ENCODE peak calls at places on chromosome 6, in four cellular contexts. B is HepG2, Z is fibroblast of lung, M is GM23338. P is an unnamed sample.

GRCh38 chr6:167667204-167668018 is 159.3 kb upstream of the AFDN start:
- DNase-seq in B (no peak), Z (no peak), M (no peak), P (no peak)

GRCh38 chr6:28643017-28643740 is 117.5 kb downstream of the GPX5 start:
- DNase-seq in B (peak), Z (peak), M (peak), P (peak)

GRCh38 chr6:168116975-168117899 is 38.2 kb upstream of the FRMD1 start:
- DNase-seq in B (peak), Z (no peak), M (no peak), P (no peak)

GRCh38 chr6:47650553-47651432 is 47.6 kb upstream of the ADGRF4 start:
- DNase-seq in B (no peak), Z (peak), M (no peak), P (no peak)

GRCh38 chr6:119467478-119468081 is 118.0 kb upstream of the MAN1A1 start:
- DNase-seq in B (no peak), Z (peak), M (no peak), P (no peak)

GRCh38 chr6:135568366-135568765 is 70.8 kb upstream of the AHI1 start:
- DNase-seq in B (no peak), Z (peak), M (no peak), P (no peak)

GRCh38 chr6:75205776-75206334 is at the start of gene COL12A1:
- DNase-seq in B (no peak), Z (peak), M (peak), P (peak)

GRCh38 chr6:29510202-29510601 is 22.4 kb upstream of the MAS1L start:
- DNase-seq in B (peak), Z (no peak), M (peak), P (no peak)

GRCh38 chr6:38131527-38131965 is 312.0 kb downstream of the ZFAND3 start:
- DNase-seq in B (no peak), Z (peak), M (no peak), P (no peak)

GRCh38 chr6:133241088-133241900 is at the start of gene EYA4:
- DNase-seq in B (no peak), Z (peak), M (peak), P (peak)

GRCh38 chr6:122071950-122072647 is 327.4 kb upstream of the HSF2 start:
- DNase-seq in B (no peak), Z (peak), M (no peak), P (no peak)

GRCh38 chr6:73695619-73696421 is at the start of gene CD109:
- DNase-seq in B (peak), Z (peak), M (peak), P (peak)

GRCh38 chr6:55293116-55293515 is 34.2 kb upstream of the GFRAL start:
- DNase-seq in B (peak), Z (no peak), M (peak), P (no peak)

GRCh38 chr6:24381476-24382219 is 21.1 kb upstream of the MRS2 start:
- DNase-seq in B (no peak), Z (no peak), M (no peak), P (no peak)

GRCh38 chr6:127148511-127148910 is 30.0 kb downstream of the RSPO3 start:
- DNase-seq in B (no peak), Z (peak), M (no peak), P (no peak)

GRCh38 chr6:5763871-5764270 is 242.9 kb downstream of the NRN1 start:
- DNase-seq in B (no peak), Z (peak), M (no peak), P (no peak)

GRCh38 chr6:167705211-167705750 is 121.4 kb upstream of the AFDN start:
- DNase-seq in B (no peak), Z (no peak), M (no peak), P (no peak)

GRCh38 chr6:27601668-27602254 is 128.9 kb upstream of the ZNF184 start:
- DNase-seq in B (no peak), Z (no peak), M (peak), P (no peak)

GRCh38 chr6:110524305-110524704 is 47.9 kb upstream of the SLC22A16 start:
- DNase-seq in B (no peak), Z (no peak), M (no peak), P (no peak)

GRCh38 chr6:6712258-6712978 is 123.9 kb downstream of the LY86 start:
- DNase-seq in B (peak), Z (peak), M (no peak), P (peak)

GRCh38 chr6:114096553-114097172 is 125.7 kb upstream of the HDAC2 start:
- DNase-seq in B (peak), Z (peak), M (peak), P (peak)

GRCh38 chr6:9112548-9112947 is 677.2 kb upstream of the SLC35B3 start:
- DNase-seq in B (no peak), Z (no peak), M (peak), P (no peak)

GRCh38 chr6:31092769-31093505 is 19.4 kb downstream of the C6orf15 start:
- DNase-seq in B (peak), Z (no peak), M (no peak), P (no peak)

GRCh38 chr6:66662196-66662595 is 955.2 kb upstream of the EYS start:
- DNase-seq in B (peak), Z (peak), M (peak), P (no peak)

GRCh38 chr6:109690373-109690739 is 646 bp downstream of the AK9 start:
- DNase-seq in B (peak), Z (no peak), M (peak), P (peak)

GRCh38 chr6:136178749-136179148 is 71.4 kb downstream of the MTFR2 start:
- DNase-seq in B (no peak), Z (no peak), M (no peak), P (no peak)

GRCh38 chr6:154686162-154686561 is 47.1 kb upstream of the SCAF8 start:
- DNase-seq in B (no peak), Z (no peak), M (no peak), P (no peak)

GRCh38 chr6:14276667-14277404 is 159.3 kb downstream of the CD83 start:
- DNase-seq in B (no peak), Z (peak), M (no peak), P (no peak)

GRCh38 chr6:130473886-130474285 is 108.1 kb downstream of the TMEM200A start:
- DNase-seq in B (no peak), Z (peak), M (no peak), P (no peak)

GRCh38 chr6:89921691-89922090 is 27.4 kb downstream of the GJA10 start:
- DNase-seq in B (no peak), Z (no peak), M (no peak), P (no peak)

GRCh38 chr6:19377722-19378121 is 459.4 kb upstream of the ID4 start:
- DNase-seq in B (no peak), Z (no peak), M (no peak), P (no peak)

GRCh38 chr6:82183642-82184282 is 63.8 kb downstream of the IBTK start:
- DNase-seq in B (no peak), Z (no peak), M (no peak), P (no peak)

GRCh38 chr6:35258858-35259193 is 709 bp upstream of the ZNF76 start:
- DNase-seq in B (peak), Z (peak), M (peak), P (peak)

GRCh38 chr6:118939683-118940082 is 4.7 kb upstream of the MCM9 start:
- DNase-seq in B (no peak), Z (no peak), M (no peak), P (no peak)

GRCh38 chr6:110389689-110390382 is 25.5 kb downstream of the DDO start:
- DNase-seq in B (no peak), Z (peak), M (no peak), P (no peak)

GRCh38 chr6:64256483-64256882 is 620.9 kb downstream of the PHF3 start:
- DNase-seq in B (no peak), Z (no peak), M (no peak), P (no peak)

GRCh38 chr6:94645191-94645590 is 932.1 kb upstream of the MANEA start:
- DNase-seq in B (no peak), Z (no peak), M (no peak), P (no peak)

GRCh38 chr6:155417454-155417853 is 38.2 kb downstream of the NOX3 start:
- DNase-seq in B (no peak), Z (no peak), M (no peak), P (no peak)

GRCh38 chr6:18293192-18293904 is 29.0 kb upstream of the DEK start:
- DNase-seq in B (peak), Z (peak), M (no peak), P (no peak)

GRCh38 chr6:140048202-140048790 is 673.8 kb upstream of the CITED2 start:
- DNase-seq in B (no peak), Z (no peak), M (no peak), P (no peak)

GRCh38 chr6:140051521-140052455 is 677.3 kb upstream of the CITED2 start:
- DNase-seq in B (no peak), Z (peak), M (no peak), P (no peak)

GRCh38 chr6:140050232-140050995 is 676.0 kb upstream of the CITED2 start:
- DNase-seq in B (peak), Z (peak), M (peak), P (no peak)

GRCh38 chr6:140047321-140047720 is 672.9 kb upstream of the CITED2 start:
- DNase-seq in B (no peak), Z (no peak), M (no peak), P (no peak)

GRCh38 chr6:140052757-140053729 is 678.6 kb upstream of the CITED2 start:
- DNase-seq in B (no peak), Z (peak), M (peak), P (no peak)
- TF ChIP-seq CTCF in B (peak), Z (peak), M (peak), P (no peak)

DNA sequence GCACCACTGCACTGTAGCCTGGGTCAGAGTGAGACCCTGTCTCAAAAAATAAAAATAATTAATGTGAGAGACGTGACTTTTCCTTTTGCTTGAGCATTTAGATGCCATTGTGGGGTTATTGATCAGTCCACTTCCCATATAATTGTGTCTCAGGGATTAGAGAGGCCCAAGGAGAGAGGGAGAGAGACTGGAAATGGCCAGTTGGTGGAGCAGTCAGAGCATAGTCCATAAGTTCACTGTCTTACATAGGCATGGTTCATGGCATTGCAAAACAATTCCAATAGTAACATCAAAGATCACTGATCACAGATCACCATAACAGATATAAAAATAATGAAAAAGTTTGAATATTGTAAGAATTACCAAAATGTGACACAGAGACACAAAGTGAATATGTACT is 15.2 kb upstream of the SDHAF4 start:
- DNase-seq in B (no peak), Z (no peak), M (no peak), P (no peak)
- TF ChIP-seq CTCF in B (peak), Z (no peak), M (peak), P (no peak)

GRCh38 chr6:70844301-70844700 is 112.6 kb downstream of the B3GAT2 start:
- DNase-seq in B (no peak), Z (no peak), M (no peak), P (no peak)

GRCh38 chr6:70841115-70841514 is 115.7 kb downstream of the B3GAT2 start:
- DNase-seq in B (no peak), Z (no peak), M (no peak), P (no peak)

GRCh38 chr6:70846207-70846835 is 110.5 kb downstream of the B3GAT2 start:
- DNase-seq in B (no peak), Z (no peak), M (no peak), P (peak)

GRCh38 chr6:70842541-70842940 is 114.3 kb downstream of the B3GAT2 start:
- DNase-seq in B (no peak), Z (no peak), M (no peak), P (no peak)

DNA sequence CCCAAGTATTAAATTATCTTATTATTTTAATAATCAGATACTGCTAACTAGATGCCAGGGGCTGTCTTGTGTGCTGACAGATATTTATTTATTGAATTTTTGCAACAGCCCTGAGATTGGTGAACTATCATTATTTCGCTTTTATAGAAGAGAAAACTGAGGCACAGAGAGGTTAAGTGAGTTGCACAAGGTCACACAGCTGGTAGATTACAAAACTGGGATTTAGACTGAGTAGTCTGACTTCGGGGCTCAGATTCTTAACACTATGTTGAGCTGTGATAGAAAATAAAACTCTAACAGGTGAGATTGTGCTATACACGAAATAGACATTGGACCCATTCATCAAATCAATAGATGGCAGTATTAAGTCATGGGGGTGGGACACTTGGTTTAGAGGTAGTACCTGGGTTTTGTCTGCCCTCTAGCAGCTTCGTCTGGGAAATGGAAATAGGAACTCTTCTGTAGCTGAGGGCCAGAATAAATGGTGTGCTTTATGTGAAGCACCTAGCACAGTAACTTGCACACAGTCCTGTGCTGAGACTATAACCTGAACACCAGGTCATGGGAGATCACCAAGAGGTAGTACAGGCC is 113.4 kb downstream of the B3GAT2 start:
- DNase-seq in B (no peak), Z (no peak), M (peak), P (no peak)
- TF ChIP-seq CTCF in B (no peak), Z (no peak), M (peak), P (no peak)

GRCh38 chr6:32462609-32463008 is 22.9 kb downstream of the HLA-DRA start:
- DNase-seq in B (no peak), Z (no peak), M (peak), P (no peak)
- TF ChIP-seq CTCF in B (no peak), Z (no peak), M (no peak), P (no peak)

DNA sequence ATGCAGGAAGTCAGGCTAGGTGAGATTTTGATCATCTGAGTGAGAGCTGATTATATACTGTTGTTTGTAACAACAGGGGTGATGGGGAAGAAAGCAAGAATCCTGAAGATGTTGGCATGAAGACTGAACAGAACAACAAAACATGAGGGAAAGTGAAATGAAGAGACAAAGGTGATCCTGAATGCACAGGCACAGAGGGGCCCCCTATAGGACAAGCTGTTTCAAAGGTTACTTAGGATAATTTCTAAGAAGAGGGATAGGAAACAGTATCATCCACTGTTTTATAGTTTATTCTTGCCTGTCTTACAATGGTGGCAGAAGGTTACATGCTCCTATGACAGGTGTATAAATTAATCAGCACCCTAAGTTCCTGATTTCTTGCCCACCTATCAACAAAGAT is 192.2 kb downstream of the EDN1 start:
- DNase-seq in B (no peak), Z (no peak), M (peak), P (no peak)
- TF ChIP-seq CTCF in B (peak), Z (no peak), M (peak), P (no peak)

GRCh38 chr6:139230421-139230840 is 61.4 kb downstream of the TXLNB start:
- DNase-seq in B (no peak), Z (peak), M (peak), P (no peak)
- TF ChIP-seq CTCF in B (no peak), Z (peak), M (peak), P (no peak)

GRCh38 chr6:165889636-165890403 is 226.8 kb upstream of the PDE10A start:
- DNase-seq in B (peak), Z (peak), M (peak), P (peak)
- TF ChIP-seq CTCF in B (peak), Z (peak), M (peak), P (peak)

GRCh38 chr6:3229566-3230274 is 2.3 kb upstream of the TUBB2B start:
- DNase-seq in B (no peak), Z (peak), M (peak), P (no peak)
- TF ChIP-seq CTCF in B (peak), Z (no peak), M (peak), P (no peak)

DNA sequence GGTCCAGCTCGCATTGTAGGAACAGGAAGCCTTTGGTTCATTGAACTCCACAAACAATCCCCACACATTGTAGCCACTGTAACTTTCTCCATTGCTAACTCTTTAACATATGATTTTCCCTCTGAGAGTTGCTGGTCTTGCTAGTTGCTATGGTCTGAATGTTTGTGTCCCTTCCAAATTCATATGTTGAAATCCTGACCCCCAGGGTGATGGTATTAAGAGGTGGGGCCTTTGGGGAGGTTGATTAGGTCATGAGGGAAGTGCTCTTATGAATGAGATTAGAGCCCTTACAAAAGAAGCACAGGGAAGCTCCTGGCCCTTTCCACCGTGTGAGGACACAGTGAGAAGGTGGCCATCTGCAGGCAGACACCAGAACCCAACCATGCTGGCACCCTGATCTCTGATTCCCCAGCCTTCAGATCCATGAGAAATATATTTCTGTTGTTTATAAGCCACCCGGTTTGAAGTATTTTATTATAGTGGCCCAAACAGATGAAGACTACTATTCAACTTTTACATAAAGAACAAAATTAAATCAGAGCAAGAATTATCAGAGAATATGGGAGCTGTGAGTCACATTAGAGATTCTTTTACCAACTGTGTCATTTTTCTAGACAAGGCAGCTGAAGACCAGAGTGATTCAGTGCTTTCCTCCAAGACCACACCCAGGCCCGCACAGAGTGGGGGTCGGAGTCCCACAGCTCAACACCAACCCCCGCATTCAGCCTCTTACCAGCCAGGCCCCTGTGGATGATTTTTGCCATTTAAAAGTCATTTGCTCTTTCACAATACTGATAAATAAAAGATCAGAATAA is 143.0 kb downstream of the SAMD5 start:
- DNase-seq in B (no peak), Z (peak), M (peak), P (no peak)
- TF ChIP-seq CTCF in B (peak), Z (no peak), M (peak), P (no peak)